ENCODE peak calls at places on chromosomes 13 and 19, in ten cellular contexts. H is head of caudate nucleus; B is activated naive CD4-positive, alpha-beta T cell treated with anti-CD3 and anti-CD28 coated beads for 36 hours; Z is substantia nigra; U is neural crest cell; K is thoracic aorta; Q is smooth muscle cell of the brain vasculature; O is cardiac fibroblast; D is CD8-positive, alpha-beta memory T cell; S is EL. X is an unnamed sample.

GRCh38 chr19:49469828-49470614 is 4.0 kb upstream of the FLT3LG start:
- DNase-seq in H (no peak), B (peak; percentile 90), Z (no peak), U (no peak), K (no peak), Q (no peak), O (no peak), D (peak; percentile 74), S (peak; percentile 30), X (no peak)

GRCh38 chr13:105908581-105908980 is 626.9 kb downstream of the EFNB2 start:
- DNase-seq in H (no peak), B (peak; percentile 45), Z (no peak), U (no peak), K (no peak), Q (no peak), O (no peak), D (no peak), S (peak; percentile 34), X (no peak)

GRCh38 chr19:43820098-43820860 is 6.8 kb upstream of the ZNF283 start:
- DNase-seq in H (peak; percentile 66), B (peak; percentile 77), Z (peak; percentile 56), U (no peak), K (no peak), Q (no peak), O (peak; percentile 60), D (no peak), S (peak; percentile 64), X (peak; percentile 44)

GRCh38 chr13:93797463-93797862 is 570.9 kb downstream of the GPC6 start:
- DNase-seq in H (no peak), B (no peak), Z (no peak), U (no peak), K (no peak), Q (no peak), O (no peak), D (no peak), S (no peak), X (no peak)

GRCh38 chr19:51258165-51258564 is 7.3 kb downstream of the SIGLECL1 start:
- DNase-seq in H (no peak), B (no peak), Z (no peak), U (no peak), K (no peak), Q (no peak), O (no peak), D (no peak), S (no peak), X (no peak)

GRCh38 chr13:77239312-77239711 is 87.6 kb downstream of the MYCBP2 start:
- DNase-seq in H (no peak), B (no peak), Z (no peak), U (no peak), K (no peak), Q (no peak), O (no peak), D (no peak), S (peak; percentile 1), X (no peak)

GRCh38 chr13:37270206-37271001 is 164.9 kb upstream of the CSNK1A1L start:
- DNase-seq in H (no peak), B (no peak), Z (no peak), U (no peak), K (no peak), Q (no peak), O (peak; percentile 5), D (no peak), S (no peak), X (no peak)

GRCh38 chr19:8388612-8388958 is 1.6 kb upstream of the RAB11B start:
- DNase-seq in H (no peak), B (no peak), Z (no peak), U (no peak), K (no peak), Q (no peak), O (no peak), D (no peak), S (no peak), X (no peak)

GRCh38 chr19:40524133-40524549 is 52.5 kb upstream of the SHKBP1 start:
- DNase-seq in H (no peak), B (no peak), Z (no peak), U (no peak), K (no peak), Q (no peak), O (no peak), D (no peak), S (no peak), X (no peak)

GRCh38 chr19:48858984-48859710 is 9.3 kb downstream of the PLEKHA4 start:
- DNase-seq in H (peak; percentile 26), B (peak; percentile 93), Z (no peak), U (no peak), K (no peak), Q (no peak), O (no peak), D (peak; percentile 75), S (no peak), X (peak; percentile 69)

GRCh38 chr13:29111446-29111845 is 291.3 kb downstream of the MTUS2 start:
- DNase-seq in H (no peak), B (no peak), Z (no peak), U (no peak), K (no peak), Q (no peak), O (no peak), D (no peak), S (peak; percentile 50), X (no peak)

GRCh38 chr19:16327911-16328823 is 3.5 kb downstream of the KLF2 start:
- DNase-seq in H (peak; percentile 64), B (peak; percentile 87), Z (peak; percentile 44), U (no peak), K (peak; percentile 68), Q (no peak), O (peak; percentile 94), D (peak; percentile 65), S (peak; percentile 46), X (no peak)

GRCh38 chr19:38229585-38230073 is 5.6 kb upstream of the DPF1 start:
- DNase-seq in H (peak; percentile 95), B (peak; percentile 71), Z (peak; percentile 94), U (peak; percentile 76), K (no peak), Q (no peak), O (peak; percentile 90), D (peak; percentile 47), S (peak; percentile 91), X (peak; percentile 85)

GRCh38 chr19:28063702-28064101 is 1149.2 kb downstream of the UQCRFS1 start:
- DNase-seq in H (no peak), B (no peak), Z (no peak), U (no peak), K (no peak), Q (no peak), O (no peak), D (no peak), S (no peak), X (no peak)

GRCh38 chr13:66809496-66809895 is 420.6 kb downstream of the PCDH9 start:
- DNase-seq in H (no peak), B (no peak), Z (no peak), U (no peak), K (no peak), Q (no peak), O (no peak), D (no peak), S (no peak), X (no peak)

GRCh38 chr13:95254341-95254740 is 46.9 kb downstream of the ABCC4 start:
- DNase-seq in H (no peak), B (no peak), Z (no peak), U (no peak), K (no peak), Q (no peak), O (no peak), D (no peak), S (peak; percentile 77), X (no peak)

GRCh38 chr19:31448221-31448657 is 99.0 kb upstream of the TSHZ3 start:
- DNase-seq in H (no peak), B (no peak), Z (no peak), U (no peak), K (no peak), Q (peak; percentile 6), O (peak; percentile 91), D (no peak), S (peak; percentile 86), X (no peak)

GRCh38 chr13:90091611-90092010 is 1255.9 kb upstream of the MIR17HG start:
- DNase-seq in H (no peak), B (no peak), Z (no peak), U (no peak), K (no peak), Q (no peak), O (no peak), D (no peak), S (no peak), X (no peak)

GRCh38 chr13:25652764-25653163 is 281.0 kb downstream of the ATP8A2 start:
- DNase-seq in H (no peak), B (no peak), Z (no peak), U (no peak), K (no peak), Q (peak; percentile 18), O (no peak), D (no peak), S (no peak), X (no peak)

GRCh38 chr19:29927944-29928669 is 13.9 kb upstream of the URI1 start:
- DNase-seq in H (peak; percentile 38), B (no peak), Z (no peak), U (peak; percentile 31), K (no peak), Q (no peak), O (no peak), D (no peak), S (no peak), X (no peak)

GRCh38 chr13:113324336-113324882 is 27.4 kb downstream of the LAMP1 start:
- DNase-seq in H (peak; percentile 30), B (no peak), Z (peak; percentile 19), U (no peak), K (no peak), Q (no peak), O (no peak), D (no peak), S (no peak), X (no peak)

GRCh38 chr19:35592226-35592625 is 6.3 kb downstream of the PMIS2 start:
- DNase-seq in H (no peak), B (peak; percentile 35), Z (no peak), U (no peak), K (no peak), Q (no peak), O (peak; percentile 70), D (no peak), S (peak; percentile 29), X (peak; percentile 15)